ENCODE peak calls at places on chromosomes 13 and 19, in four cellular contexts. I, N, D and W are unnamed samples.

GRCh38 chr13:73428137-73428536 is 369.3 kb downstream of the KLF5 start:
- DNase-seq in I (peak; percentile 20), N (no peak), D (no peak), W (peak; percentile 66)

GRCh38 chr13:48403151-48403631 is 9.7 kb downstream of the LPAR6 start:
- DNase-seq in I (no peak), N (no peak), D (no peak), W (no peak)

GRCh38 chr13:24911135-24911524 is 147.2 kb downstream of the RNF17 start:
- DNase-seq in I (peak; percentile 81), N (peak; percentile 81), D (no peak), W (no peak)

GRCh38 chr19:14107581-14108461 is 9.7 kb downstream of the PRKACA start:
- DNase-seq in I (peak; percentile 38), N (peak; percentile 18), D (no peak), W (no peak)

GRCh38 chr13:98556417-98556816 is 20.5 kb downstream of the STK24 start:
- DNase-seq in I (no peak), N (no peak), D (no peak), W (no peak)

GRCh38 chr19:925912-926594 is at the start of gene ARID3A:
- DNase-seq in I (no peak), N (no peak), D (peak; percentile 71), W (no peak)

GRCh38 chr19:2176336-2176994 is 12.7 kb downstream of the DOT1L start:
- DNase-seq in I (no peak), N (no peak), D (no peak), W (peak; percentile 76)

GRCh38 chr13:93226065-93226622 is 463 bp upstream of the GPC6 start:
- DNase-seq in I (no peak), N (no peak), D (no peak), W (no peak)

GRCh38 chr13:113145496-113145895 is 13.0 kb upstream of the PROZ start:
- DNase-seq in I (no peak), N (no peak), D (no peak), W (no peak)